ENCODE peak calls at places on chromosomes 5 and 9, in four cellular contexts. R is kidney, P is lower lobe of right lung, H is endodermal cell. M is an unnamed sample.
A peak's percentile ranks its signal among the peaks of the same experiment; 100 is the strongest.

GRCh38 chr5:67144183-67144639 is 52.4 kb downstream of the CD180 start:
- DNase-seq in R (no peak), H (no peak), P (no peak), M (no peak)

GRCh38 chr5:177405312-177405711 is 4.1 kb downstream of the F12 start:
- DNase-seq in R (no peak), H (no peak), P (no peak), M (no peak)

GRCh38 chr9:79301549-79301948 is 270.2 kb upstream of the TLE4 start:
- DNase-seq in R (no peak), P (no peak), H (no peak), M (no peak)

GRCh38 chr5:123803359-123803758 is 291.4 kb downstream of the CSNK1G3 start:
- DNase-seq in P (no peak), R (no peak), H (no peak), M (no peak)

GRCh38 chr5:107979272-107979671 is 308.5 kb upstream of the EFNA5 start:
- DNase-seq in H (no peak), R (no peak), P (no peak), M (no peak)

GRCh38 chr9:115717711-115718173 is 435.8 kb upstream of the PAPPA start:
- DNase-seq in R (no peak), P (no peak), H (no peak), M (peak; percentile 47)

GRCh38 chr5:178573216-178573615 is 17.0 kb downstream of the COL23A1 start:
- DNase-seq in R (no peak), H (peak; percentile 10), P (no peak), M (no peak)

GRCh38 chr9:134253596-134254205 is 72.6 kb upstream of the RXRA start:
- DNase-seq in R (no peak), P (no peak), H (no peak), M (no peak)

GRCh38 chr9:88106492-88106891 is 31.8 kb downstream of the SPATA31C2 start:
- DNase-seq in H (peak; percentile 67), P (no peak), R (no peak), M (no peak)

GRCh38 chr9:14347408-14348224 is 33.7 kb upstream of the NFIB start:
- DNase-seq in R (peak; percentile 70), P (no peak), H (peak; percentile 88), M (peak; percentile 15)

GRCh38 chr5:181063514-181063913 is 23.4 kb downstream of the BTNL9 start:
- DNase-seq in H (no peak), R (no peak), P (no peak), M (no peak)

GRCh38 chr9:113887436-113887835 is 11.3 kb downstream of the ZNF618 start:
- DNase-seq in P (no peak), R (no peak), H (no peak), M (no peak)

GRCh38 chr5:173953528-173954090 is 35.4 kb upstream of the C5orf47 start:
- DNase-seq in P (no peak), H (no peak), R (no peak), M (peak; percentile 27)

GRCh38 chr9:121945849-121946248 is 147.3 kb downstream of the TTLL11 start:
- DNase-seq in H (no peak), R (no peak), P (no peak), M (peak; percentile 10)

DNA sequence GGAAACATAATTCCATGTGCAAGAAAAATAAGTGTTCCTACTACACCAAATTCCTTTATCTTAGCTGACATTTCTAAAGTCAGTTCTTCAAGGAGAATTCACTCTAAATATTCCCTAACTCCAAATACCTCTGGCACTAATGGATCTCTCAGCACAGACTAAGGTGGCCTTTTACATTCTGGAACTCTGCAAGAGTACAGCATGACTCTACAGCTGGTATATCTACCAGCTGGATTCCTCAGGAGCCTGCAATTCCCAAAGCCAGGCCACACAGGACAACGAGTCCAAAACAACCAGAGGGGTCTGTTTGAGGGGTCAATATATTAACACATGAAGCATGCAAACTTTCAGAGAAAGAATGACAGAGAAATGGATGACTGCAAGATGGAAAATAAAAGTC is 27.2 kb downstream of the TMEM245 start:
- DNase-seq in R (no peak), P (no peak), H (no peak), M (no peak)
- H3K36me3 ChIP-seq in R (peaks cover 18% of the 10 kb centered on the region), P (peaks cover 72% of the 10 kb centered on the region), H (peaks cover 64% of the 10 kb centered on the region), M (peaks cover 19% of the 10 kb centered on the region)

DNA sequence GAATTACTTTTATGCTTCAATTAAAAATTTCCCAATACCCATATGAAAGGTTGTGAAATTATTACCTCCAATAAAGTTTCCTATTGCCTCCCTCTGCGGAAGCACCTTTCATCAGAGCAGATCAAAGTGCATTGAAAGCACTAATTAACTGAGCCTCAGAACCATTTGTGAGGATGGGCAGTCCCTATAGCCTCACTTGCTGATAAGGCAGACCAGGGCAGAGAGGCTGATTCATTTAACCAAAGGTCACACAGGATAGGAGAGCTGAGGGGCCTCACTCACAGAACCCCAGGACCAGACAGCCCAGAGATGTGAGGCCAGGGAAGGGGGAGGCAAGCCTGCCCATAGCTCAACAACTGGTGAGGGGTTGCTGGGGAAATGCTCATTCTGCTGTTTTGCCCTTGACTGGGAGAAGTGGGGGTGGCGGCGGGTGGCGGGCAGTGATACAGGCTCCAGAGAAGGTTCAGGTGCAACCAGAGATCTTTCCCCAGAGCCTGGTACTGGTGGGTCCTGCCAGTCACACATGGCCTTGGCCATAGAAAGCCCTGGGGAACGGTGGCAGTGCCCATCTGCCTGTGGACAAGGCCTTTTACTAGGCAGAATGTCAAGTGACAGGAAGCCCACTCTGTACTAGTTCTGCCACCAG is 57.9 kb downstream of the MACROH2A1 start:
- DNase-seq in P (no peak), H (no peak), R (no peak), M (no peak)
- TF ChIP-seq CTCF in P (no peak), H (no peak), R (no peak), M (no peak)

GRCh38 chr9:96383165-96383939 is at the start of gene SLC35D2:
- DNase-seq in H (peak; percentile 89), P (peak; percentile 73), R (peak; percentile 89), M (peak; percentile 16)

GRCh38 chr9:96392263-96392662 is 8.8 kb upstream of the SLC35D2 start:
- DNase-seq in H (no peak), R (no peak), P (no peak), M (no peak)

GRCh38 chr9:96391021-96391765 is 7.7 kb upstream of the SLC35D2 start:
- DNase-seq in R (no peak), H (no peak), P (no peak), M (no peak)

GRCh38 chr9:96386157-96386556 is 2.6 kb upstream of the SLC35D2 start:
- DNase-seq in H (no peak), P (no peak), R (no peak), M (no peak)

DNA sequence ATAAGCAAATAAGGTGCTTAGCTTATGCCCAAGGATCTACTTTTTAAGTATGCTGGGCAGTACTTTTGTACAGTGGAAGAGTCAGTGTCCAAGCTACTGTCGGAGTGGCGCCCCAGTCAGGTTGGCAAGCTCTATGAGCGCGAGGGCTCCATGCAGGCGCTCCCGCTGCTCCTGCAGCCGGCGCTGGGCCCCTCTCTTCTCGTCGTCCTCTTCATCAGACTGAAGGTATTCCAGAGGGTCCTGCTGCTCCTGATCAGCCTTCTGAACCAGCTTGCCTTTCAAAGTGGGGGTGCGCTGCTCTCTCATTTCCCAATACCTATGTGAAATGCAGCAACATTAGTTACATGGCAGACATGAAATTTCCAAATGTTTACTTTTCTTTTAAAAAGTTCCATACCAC is 4.6 kb upstream of the SLC35D2 start:
- DNase-seq in P (no peak), R (no peak), H (no peak), M (no peak)
- H3K36me3 ChIP-seq in P (no peaks in the 10 kb centered on the region), R (no peaks in the 10 kb centered on the region), H (peaks cover 60% of the 10 kb centered on the region), M (no peaks in the 10 kb centered on the region)

GRCh38 chr5:93589812-93590215 is 6.8 kb downstream of the NR2F1 start:
- DNase-seq in P (no peak), R (no peak), H (no peak), M (no peak)
- TF ChIP-seq CTCF in P (no peak), R (no peak), H (no peak), M (peak; percentile 28)

GRCh38 chr5:79684782-79685181 is 4.9 kb upstream of the CMYA5 start:
- DNase-seq in H (no peak), P (no peak), R (no peak), M (no peak)

GRCh38 chr5:79687911-79688310 is 1.7 kb upstream of the CMYA5 start:
- DNase-seq in R (no peak), H (no peak), P (no peak), M (no peak)

GRCh38 chr5:79685621-79686020 is 4.0 kb upstream of the CMYA5 start:
- DNase-seq in P (no peak), R (no peak), H (no peak), M (no peak)

GRCh38 chr5:79689541-79690466 is at the start of gene CMYA5:
- DNase-seq in H (peak; percentile 89), R (peak; percentile 78), P (peak; percentile 55), M (no peak)

DNA sequence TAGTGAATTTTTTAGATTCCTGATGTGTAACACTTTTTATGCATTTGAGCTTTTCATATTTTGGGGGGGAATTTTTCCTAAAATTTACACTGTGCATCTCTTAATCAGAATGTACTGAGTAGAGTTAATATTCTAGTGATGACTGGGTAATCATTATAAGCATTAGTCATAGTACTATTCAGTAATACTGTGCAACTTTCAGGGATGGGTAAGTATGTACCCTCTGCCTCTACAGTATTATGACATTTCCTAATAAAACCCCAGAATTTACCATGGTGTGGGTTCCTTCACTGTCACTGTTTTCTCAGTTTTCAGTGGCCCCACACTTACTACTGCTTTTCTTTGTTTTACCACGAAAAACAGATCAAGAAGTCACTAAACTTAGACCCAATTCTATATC is 2.8 kb upstream of the CMYA5 start:
- DNase-seq in H (no peak), P (no peak), R (no peak), M (no peak)
- H3K36me3 ChIP-seq in H (peaks cover 51% of the 10 kb centered on the region), P (peaks cover 30% of the 10 kb centered on the region), R (peaks cover 17% of the 10 kb centered on the region), M (peaks cover 8% of the 10 kb centered on the region)

DNA sequence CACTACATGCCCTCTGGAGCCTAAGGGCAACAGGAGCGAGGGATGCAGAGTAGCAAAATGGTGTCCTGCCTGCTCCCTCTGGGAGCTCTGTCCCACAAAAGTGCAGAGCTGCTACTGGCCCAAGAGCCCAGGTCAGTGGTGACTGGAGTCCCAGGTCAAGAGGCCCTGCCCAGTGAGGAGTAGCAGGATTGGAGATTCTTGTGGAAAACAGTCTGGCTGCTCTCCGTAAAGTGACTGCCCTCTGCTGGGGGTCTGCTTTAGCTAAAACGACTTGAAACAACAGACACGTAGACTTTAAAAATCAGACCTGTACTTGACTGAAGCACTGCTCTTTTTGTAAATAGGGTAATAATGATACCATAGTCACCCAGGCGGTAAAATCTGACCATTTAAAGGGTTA is 917.0 kb downstream of the MAT2B start:
- DNase-seq in H (peak; percentile 89), P (no peak), R (no peak), M (no peak)
- TF ChIP-seq CTCF in H (peak; percentile 81), P (no peak), R (no peak), M (peak; percentile 40)

M was measured in brain microvascular endothelial cell.